ENCODE peak calls at places on chromosome 17, in five cellular contexts. G is HCT116, C is mammary epithelial cell, P is hepatocyte, O is Peyer's patch. R is an unnamed sample.

GRCh38 chr17:77366558-77367245 is 225.9 kb downstream of the SEC14L1 start:
- DNase-seq in G (no peak), C (no peak), P (peak), O (peak), R (no peak)

GRCh38 chr17:17837380-17837821 is 615 bp upstream of the SREBF1 start:
- DNase-seq in G (peak), C (peak), P (peak), O (no peak), R (no peak)

GRCh38 chr17:58575511-58575910 is 61.1 kb upstream of the MTMR4 start:
- DNase-seq in G (peak), C (peak), P (peak), O (no peak), R (peak)

GRCh38 chr17:15957206-15957605 is 12.3 kb downstream of the ADORA2B start:
- DNase-seq in G (peak), C (peak), P (no peak), O (no peak), R (no peak)

GRCh38 chr17:75641343-75641742 is 8.1 kb downstream of the SMIM5 start:
- DNase-seq in G (no peak), C (no peak), P (no peak), O (no peak), R (no peak)

GRCh38 chr17:74736423-74737298 is at the start of gene RAB37:
- DNase-seq in G (peak), C (no peak), P (peak), O (peak), R (no peak)

GRCh38 chr17:36945959-36946725 is 2.6 kb upstream of the AATF start:
- DNase-seq in G (no peak), C (no peak), P (no peak), O (no peak), R (no peak)

GRCh38 chr17:19304209-19304608 is 58.3 kb downstream of the B9D1 start:
- DNase-seq in G (no peak), C (no peak), P (peak), O (peak), R (no peak)

GRCh38 chr17:8163978-8164814 is 1.4 kb upstream of the VAMP2 start:
- DNase-seq in G (no peak), C (no peak), P (peak), O (peak), R (no peak)

GRCh38 chr17:299546-299945 is 53.1 kb downstream of the RPH3AL start:
- DNase-seq in G (no peak), C (no peak), P (no peak), O (no peak), R (no peak)

GRCh38 chr17:4573682-4574081 is 10.6 kb upstream of the SMTNL2 start:
- DNase-seq in G (no peak), C (peak), P (no peak), O (no peak), R (no peak)

GRCh38 chr17:76889323-76889722 is 21.1 kb downstream of the MGAT5B start:
- DNase-seq in G (no peak), C (no peak), P (no peak), O (no peak), R (no peak)

GRCh38 chr17:42139093-42139492 is 15.7 kb downstream of the RAB5C start:
- DNase-seq in G (no peak), C (no peak), P (no peak), O (no peak), R (no peak)

GRCh38 chr17:19387921-19388521 is 1.0 kb upstream of the MFAP4 start:
- DNase-seq in G (no peak), C (no peak), P (peak), O (peak), R (peak)

GRCh38 chr17:76720941-76721340 is 5.5 kb downstream of the JMJD6 start:
- DNase-seq in G (no peak), C (no peak), P (no peak), O (peak), R (no peak)

GRCh38 chr17:7439462-7440112 is at the start of gene FGF11:
- DNase-seq in G (no peak), C (no peak), P (peak), O (no peak), R (no peak)

GRCh38 chr17:58232707-58233156 is 5.7 kb upstream of the LPO start:
- DNase-seq in G (no peak), C (peak), P (no peak), O (no peak), R (no peak)

GRCh38 chr17:68324114-68324513 is 32.8 kb downstream of the ARSG start:
- DNase-seq in G (no peak), C (no peak), P (no peak), O (no peak), R (no peak)

GRCh38 chr17:75271955-75272847 is 1.2 kb upstream of the MIF4GD start:
- DNase-seq in G (no peak), C (no peak), P (no peak), O (no peak), R (no peak)

GRCh38 chr17:1108810-1109605 is 70.8 kb downstream of the ABR start:
- DNase-seq in G (no peak), C (peak), P (peak), O (peak), R (no peak)

GRCh38 chr17:9291912-9292562 is 270.7 kb downstream of the NTN1 start:
- DNase-seq in G (no peak), C (no peak), P (peak), O (peak), R (peak)

GRCh38 chr17:4658478-4659305 is 17.2 kb upstream of the ALOX15 start:
- DNase-seq in G (no peak), C (peak), P (peak), O (no peak), R (no peak)

GRCh38 chr17:527247-527646 is 174.6 kb upstream of the RPH3AL start:
- DNase-seq in G (no peak), C (no peak), P (no peak), O (no peak), R (no peak)

GRCh38 chr17:68954146-68954971 is 833 bp downstream of the ABCA8 start:
- DNase-seq in G (no peak), C (no peak), P (no peak), O (no peak), R (no peak)

GRCh38 chr17:37708008-37708615 is 36.7 kb downstream of the HNF1B start:
- DNase-seq in G (no peak), C (no peak), P (peak), O (peak), R (no peak)

GRCh38 chr17:7632492-7632894 is 2.6 kb downstream of the SHBG start:
- DNase-seq in G (peak), C (peak), P (no peak), O (peak), R (no peak)

GRCh38 chr17:19646788-19647696 is 1.5 kb upstream of the ALDH3A2 start:
- DNase-seq in G (peak), C (peak), P (no peak), O (no peak), R (no peak)

GRCh38 chr17:33053641-33054040 is 62.0 kb downstream of the SPACA3 start:
- DNase-seq in G (no peak), C (no peak), P (no peak), O (no peak), R (no peak)

GRCh38 chr17:3528604-3529511 is 28.8 kb downstream of the TRPV3 start:
- DNase-seq in G (no peak), C (no peak), P (peak), O (no peak), R (no peak)

GRCh38 chr17:62096401-62096670 is 31.3 kb upstream of the MED13 start:
- DNase-seq in G (no peak), C (no peak), P (no peak), O (no peak), R (no peak)

GRCh38 chr17:32936894-32937500 is 9.0 kb downstream of the TMEM98 start:
- DNase-seq in G (peak), C (peak), P (peak), O (peak), R (peak)

GRCh38 chr17:15967706-15968399 is 22.9 kb downstream of the ADORA2B start:
- DNase-seq in G (no peak), C (no peak), P (no peak), O (no peak), R (no peak)

GRCh38 chr17:1908699-1909309 is 79.0 kb downstream of the RPA1 start:
- DNase-seq in G (peak), C (peak), P (peak), O (peak), R (peak)

GRCh38 chr17:75894049-75894742 is 2.6 kb downstream of the TRIM65 start:
- DNase-seq in G (no peak), C (no peak), P (no peak), O (no peak), R (no peak)

GRCh38 chr17:49637050-49637449 is 40.8 kb downstream of the SPOP start:
- DNase-seq in G (no peak), C (no peak), P (no peak), O (no peak), R (no peak)

GRCh38 chr17:31558748-31559646 is 167.5 kb downstream of the RAB11FIP4 start:
- DNase-seq in G (peak), C (peak), P (peak), O (peak), R (no peak)

GRCh38 chr17:67186782-67187181 is 58.2 kb downstream of the HELZ start:
- DNase-seq in G (no peak), C (no peak), P (no peak), O (no peak), R (no peak)

GRCh38 chr17:41959336-41960095 is 7.1 kb upstream of the CNP start:
- DNase-seq in G (peak), C (peak), P (peak), O (no peak), R (peak)

GRCh38 chr17:33871720-33872535 is 383.2 kb upstream of the CCL2 start:
- DNase-seq in G (no peak), C (peak), P (peak), O (no peak), R (peak)

DNA sequence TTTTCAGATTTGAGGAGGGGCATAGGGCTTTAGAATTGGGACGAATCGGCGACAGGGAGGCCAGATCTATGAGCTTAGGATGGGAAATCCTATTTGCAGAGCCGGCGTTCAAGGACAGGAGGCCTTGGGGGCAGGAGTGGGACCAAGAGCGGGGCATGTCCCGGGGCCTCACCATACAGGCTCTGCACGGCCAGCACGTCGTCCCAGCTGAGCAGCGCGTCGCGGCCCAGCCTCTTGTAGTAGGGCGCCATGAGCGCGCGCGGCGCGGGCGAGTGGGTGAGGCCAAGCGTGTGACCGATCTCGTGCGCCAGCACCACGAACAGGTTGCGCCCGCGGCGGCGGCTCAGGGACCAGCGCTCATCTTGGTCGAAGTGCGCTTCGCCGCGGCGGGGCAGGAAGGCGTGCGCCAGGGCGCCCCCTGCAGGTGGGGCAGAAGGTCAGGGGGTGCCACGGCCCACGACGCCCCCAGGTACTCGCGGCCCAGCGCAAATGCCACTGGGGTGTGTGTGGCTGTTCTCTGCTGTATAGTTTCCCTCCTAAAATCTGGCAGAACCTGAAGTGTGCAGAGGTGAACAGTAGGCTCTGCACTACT is 9.3 kb downstream of the C17orf50 start:
- DNase-seq in G (no peak), C (no peak), P (no peak), O (no peak), R (no peak)
- TF ChIP-seq CTCF in G (peak), C (peak), P (peak), O (peak), R (peak)

GRCh38 chr17:39573447-39574298 is 34.0 kb downstream of the NEUROD2 start:
- DNase-seq in G (peak), C (peak), P (peak), O (peak), R (no peak)

GRCh38 chr17:39579318-39580081 is 28.2 kb downstream of the NEUROD2 start:
- DNase-seq in G (no peak), C (no peak), P (no peak), O (no peak), R (no peak)

GRCh38 chr17:39580082-39580468 is 27.6 kb downstream of the NEUROD2 start:
- DNase-seq in G (no peak), C (no peak), P (no peak), O (no peak), R (no peak)

GRCh38 chr17:39578272-39578671 is 29.4 kb downstream of the NEUROD2 start:
- DNase-seq in G (no peak), C (no peak), P (no peak), O (no peak), R (no peak)

GRCh38 chr17:39576187-39576586 is 31.5 kb downstream of the NEUROD2 start:
- DNase-seq in G (peak), C (no peak), P (no peak), O (no peak), R (no peak)
- TF ChIP-seq CTCF in G (peak), C (peak), P (peak), O (peak), R (peak)

GRCh38 chr17:43578699-43579569 is 32.8 kb upstream of the ETV4 start:
- DNase-seq in G (no peak), C (peak), P (peak), O (no peak), R (no peak)
- TF ChIP-seq CTCF in G (no peak), C (no peak), P (no peak), O (no peak), R (no peak)

DNA sequence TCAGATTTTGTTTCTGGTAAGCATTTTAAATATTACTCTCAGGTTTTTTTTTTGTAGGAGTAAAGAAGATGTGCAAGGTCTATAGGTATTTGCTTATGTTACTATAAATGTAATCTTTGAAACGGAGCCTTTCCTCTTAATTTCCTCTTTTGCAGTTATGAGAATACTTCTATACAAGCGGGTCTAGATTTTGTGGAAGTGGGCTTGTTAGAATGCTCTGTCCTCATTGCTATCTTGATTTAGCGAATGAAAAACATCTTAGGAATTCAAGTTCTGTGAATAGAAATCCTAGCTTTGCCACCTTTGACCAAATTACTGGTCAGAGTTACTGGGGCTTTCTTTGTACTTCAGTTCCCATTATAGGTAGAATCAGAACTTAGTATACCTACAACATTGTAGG is 80.3 kb downstream of the EFCAB13 start:
- DNase-seq in G (no peak), C (no peak), P (no peak), O (no peak), R (no peak)
- TF ChIP-seq CTCF in G (no peak), C (no peak), P (no peak), O (no peak), R (no peak)

GRCh38 chr17:50868594-50868993 is 2.4 kb upstream of the TOB1 start:
- DNase-seq in G (no peak), C (no peak), P (no peak), O (no peak), R (no peak)
- TF ChIP-seq CTCF in G (no peak), C (no peak), P (no peak), O (no peak), R (no peak)

GRCh38 chr17:80123791-80124190 is 22.4 kb downstream of the GAA start:
- DNase-seq in G (no peak), C (peak), P (no peak), O (no peak), R (peak)

GRCh38 chr17:80119839-80120238 is 18.5 kb downstream of the GAA start:
- DNase-seq in G (no peak), C (no peak), P (no peak), O (peak), R (no peak)

GRCh38 chr17:80124351-80124981 is 22.5 kb downstream of the EIF4A3 start:
- DNase-seq in G (peak), C (peak), P (peak), O (peak), R (no peak)

GRCh38 chr17:80122926-80123505 is 21.6 kb downstream of the GAA start:
- DNase-seq in G (no peak), C (no peak), P (no peak), O (no peak), R (no peak)

DNA sequence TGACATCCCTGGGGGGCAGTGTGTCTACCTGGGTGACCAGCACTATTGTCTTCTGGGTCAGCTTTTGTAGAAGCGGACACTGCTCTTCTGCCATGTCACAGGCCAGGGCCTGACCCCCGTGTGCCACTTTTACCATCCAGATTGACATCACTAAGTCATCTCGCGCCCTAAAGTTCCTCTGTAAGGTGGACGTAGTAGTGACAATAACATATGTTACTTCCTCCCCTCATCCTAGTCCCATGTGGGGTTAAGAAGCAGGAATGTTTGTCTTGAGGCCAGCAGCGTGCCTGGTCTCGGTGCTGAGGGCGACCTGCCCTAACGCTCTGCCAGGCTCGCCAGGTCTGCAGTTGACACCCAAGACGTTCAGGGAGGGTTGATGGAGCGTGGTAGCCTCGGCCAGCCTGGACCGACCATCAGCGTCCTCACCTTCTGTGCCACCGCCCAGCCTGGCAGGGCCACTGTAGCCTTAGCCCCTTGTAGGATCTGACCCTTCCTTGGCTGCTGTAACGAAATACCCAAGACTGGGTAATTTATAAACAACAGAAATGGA is 20.7 kb downstream of the GAA start:
- DNase-seq in G (no peak), C (no peak), P (no peak), O (peak), R (no peak)
- TF ChIP-seq CTCF in G (no peak), C (no peak), P (no peak), O (no peak), R (no peak)